ENCODE peak calls at places on chromosomes 5 and 9, in six cellular contexts. K is SIG-M5; D is breast epithelium; H is effector memory CD8-positive, alpha-beta T cell; B is smooth muscle cell of the brain vasculature; V is activated T-helper 1 cell treated with anti-CD3 and anti-CD28 coated beads, Interleukin-2, amount 50 U/mL, for 16 hours. T is an unnamed sample.

GRCh38 chr5:82165740-82166530 is 112.2 kb downstream of the RPS23 start:
- DNase-seq in H (peak), V (no peak), K (peak), B (peak), D (peak), T (peak)

GRCh38 chr9:76512826-76513225 is 53.8 kb downstream of the GCNT1 start:
- DNase-seq in D (no peak), H (no peak), B (no peak), V (no peak), K (no peak), T (no peak)

GRCh38 chr5:64505769-64506566 is at the start of gene RGS7BP:
- DNase-seq in V (no peak), K (no peak), B (peak), H (no peak), D (no peak), T (no peak)

GRCh38 chr9:130453487-130453886 is 8.7 kb downstream of the ASS1 start:
- DNase-seq in B (peak), D (peak), V (no peak), K (no peak), H (no peak), T (no peak)

GRCh38 chr5:110957934-110958333 is 113.6 kb upstream of the TSLP start:
- DNase-seq in D (no peak), H (no peak), B (no peak), V (no peak), K (no peak), T (no peak)

GRCh38 chr5:24643255-24643654 is 1.5 kb downstream of the CDH10 start:
- DNase-seq in K (no peak), H (no peak), D (no peak), V (no peak), B (no peak), T (no peak)

GRCh38 chr5:174354571-174354970 is 309.1 kb downstream of the NSG2 start:
- DNase-seq in B (no peak), V (no peak), D (no peak), K (no peak), H (no peak), T (no peak)

GRCh38 chr5:133225671-133226152 is 173.9 kb downstream of the HSPA4 start:
- DNase-seq in H (no peak), B (no peak), K (no peak), V (no peak), D (peak), T (no peak)

GRCh38 chr9:86353591-86354047 is 591 bp downstream of the TUT7 start:
- DNase-seq in K (no peak), V (no peak), H (no peak), D (peak), B (no peak), T (peak)

GRCh38 chr5:151107738-151108520 is 27.1 kb upstream of the TNIP1 start:
- DNase-seq in K (no peak), H (no peak), B (no peak), D (peak), V (no peak), T (no peak)

GRCh38 chr9:134386951-134387831 is 60.9 kb downstream of the RXRA start:
- DNase-seq in H (no peak), B (no peak), D (peak), V (no peak), K (no peak), T (no peak)

GRCh38 chr9:34566191-34566849 is 23.2 kb downstream of the CNTFR start:
- DNase-seq in H (no peak), K (no peak), B (no peak), D (no peak), V (no peak), T (no peak)

T was measured in stimulated activated naive CD8-positive, alpha-beta T cell treated with anti-CD3 and anti-CD28 coated beads, Interleukin-15, Interleukin-2, amounts not matched to agents 100 U/mL and 50 U/mL, for 24 hours.